ENCODE peak calls at places on chromosomes 4 and X, in ten cellular contexts. I is activated T-cell treated with anti-CD3 and anti-CD28 coated beads for 1 hour, L is globus pallidus, Q is NCI-H774, N is ACHN, W is AG08395, R is hypothalamus, G is EL, F is testis, D is HL-60. M is an unnamed sample.

GRCh38 chr4:7771056-7771455 is 168.6 kb downstream of the AFAP1 start:
- DNase-seq in I (no peak), L (no peak), Q (no peak), N (no peak), W (no peak), R (no peak), G (no peak), F (no peak), D (no peak), M (no peak)

GRCh38 chrX:16250296-16250695 is 83.0 kb downstream of the MAGEB17 start:
- DNase-seq in I (no peak), L (no peak), Q (no peak), N (no peak), W (no peak), R (no peak), G (peak; percentile 11), F (no peak), D (no peak), M (no peak)

GRCh38 chr4:61923179-61923578 is 723.1 kb downstream of the ADGRL3 start:
- DNase-seq in I (no peak), L (no peak), Q (no peak), N (no peak), W (no peak), R (no peak), G (no peak), F (no peak), D (no peak), M (no peak)

GRCh38 chr4:83212041-83212851 is 72.4 kb downstream of the COQ2 start:
- DNase-seq in I (peak; percentile 11), L (no peak), Q (peak; percentile 5), N (no peak), W (no peak), R (no peak), G (no peak), F (no peak), D (no peak), M (peak; percentile 28)

GRCh38 chr4:187042251-187042650 is 318.6 kb upstream of the FAT1 start:
- DNase-seq in I (no peak), L (no peak), Q (no peak), N (no peak), W (no peak), R (no peak), G (no peak), F (no peak), D (no peak), M (no peak)

GRCh38 chr4:41686893-41687292 is 61.6 kb downstream of the PHOX2B start:
- DNase-seq in I (no peak), L (no peak), Q (no peak), N (no peak), W (no peak), R (no peak), G (no peak), F (no peak), D (no peak), M (no peak)

GRCh38 chrX:2627272-2627867 is 63.7 kb upstream of the CD99 start:
- DNase-seq in I (no peak), L (no peak), Q (no peak), N (peak; percentile 29), W (peak; percentile 43), R (no peak), G (peak; percentile 40), F (peak; percentile 81), D (no peak), M (no peak)

GRCh38 chr4:3769642-3770184 is 3.5 kb downstream of the ADRA2C start:
- DNase-seq in I (no peak), L (no peak), Q (no peak), N (no peak), W (no peak), R (no peak), G (no peak), F (no peak), D (no peak), M (no peak)

GRCh38 chr4:38664704-38665401 is 854 bp downstream of the KLF3 start:
- DNase-seq in I (peak; percentile 35), L (peak; percentile 78), Q (peak; percentile 49), N (peak; percentile 62), W (peak; percentile 24), R (peak; percentile 15), G (peak; percentile 65), F (peak; percentile 74), D (no peak), M (no peak)

GRCh38 chrX:43940811-43941210 is 32.4 kb downstream of the NDP start:
- DNase-seq in I (no peak), L (no peak), Q (no peak), N (no peak), W (peak; percentile 23), R (no peak), G (peak; percentile 5), F (no peak), D (no peak), M (no peak)

GRCh38 chrX:68488657-68489056 is 10.2 kb upstream of the YIPF6 start:
- DNase-seq in I (no peak), L (no peak), Q (no peak), N (no peak), W (no peak), R (no peak), G (no peak), F (no peak), D (no peak), M (no peak)

GRCh38 chr4:70670332-70671014 is 4.2 kb upstream of the JCHAIN start:
- DNase-seq in I (no peak), L (no peak), Q (no peak), N (peak; percentile 82), W (peak; percentile 74), R (no peak), G (peak; percentile 53), F (no peak), D (no peak), M (no peak)

GRCh38 chrX:56803849-56804681 is 75.0 kb downstream of the NBDY start:
- DNase-seq in I (no peak), L (no peak), Q (no peak), N (no peak), W (no peak), R (no peak), G (no peak), F (no peak), D (no peak), M (no peak)

GRCh38 chr4:10715696-10716095 is 31.1 kb upstream of the CLNK start:
- DNase-seq in I (no peak), L (no peak), Q (no peak), N (no peak), W (no peak), R (no peak), G (no peak), F (no peak), D (no peak), M (no peak)

GRCh38 chr4:6909113-6909969 is at the start of gene TBC1D14:
- DNase-seq in I (peak; percentile 82), L (peak; percentile 88), Q (peak; percentile 75), N (peak; percentile 76), W (peak; percentile 95), R (peak; percentile 51), G (peak; percentile 83), F (peak; percentile 92), D (peak; percentile 82), M (peak; percentile 82)

GRCh38 chrX:40734956-40735317 is 405 bp downstream of the MED14 start:
- DNase-seq in I (peak; percentile 15), L (peak; percentile 29), Q (no peak), N (peak; percentile 10), W (no peak), R (no peak), G (peak; percentile 11), F (peak; percentile 16), D (no peak), M (peak; percentile 38)

GRCh38 chrX:84339507-84340364 is 151.7 kb upstream of the RPS6KA6 start:
- DNase-seq in I (no peak), L (peak; percentile 19), Q (no peak), N (peak; percentile 30), W (peak; percentile 38), R (no peak), G (peak; percentile 18), F (no peak), D (no peak), M (no peak)